ENCODE peak calls at places on chromosomes 1 and 21, in six cellular contexts. One of them, this sample, is unnamed.

GRCh38 chr1:185917646-185918045 is 183.5 kb downstream of the HMCN1 start:
- DNase-seq in HepG2: no peak
- DNase-seq in NB4: peak
- DNase-seq in K562: no peak
- DNase-seq in endothelial cell of umbilical vein: peak
- DNase-seq in GM12878: no peak
- DNase-seq in this sample: no peak

GRCh38 chr1:109307363-109308021 is 681 bp upstream of the MYBPHL start:
- DNase-seq in endothelial cell of umbilical vein: no peak
- DNase-seq in NB4: peak
- DNase-seq in K562: peak
- DNase-seq in GM12878: no peak
- DNase-seq in HepG2: peak
- DNase-seq in this sample: no peak

GRCh38 chr21:45146301-45146700 is 71.9 kb downstream of the ADARB1 start:
- DNase-seq in GM12878: no peak
- DNase-seq in K562: no peak
- DNase-seq in NB4: no peak
- DNase-seq in HepG2: no peak
- DNase-seq in endothelial cell of umbilical vein: no peak
- DNase-seq in this sample: no peak

GRCh38 chr1:241985787-241986186 is 13.1 kb downstream of the MAP1LC3C start:
- DNase-seq in GM12878: no peak
- DNase-seq in endothelial cell of umbilical vein: peak
- DNase-seq in NB4: peak
- DNase-seq in K562: peak
- DNase-seq in HepG2: peak
- DNase-seq in this sample: peak

GRCh38 chr1:106465666-106466065 is 590.8 kb upstream of the PRMT6 start:
- DNase-seq in K562: no peak
- DNase-seq in NB4: no peak
- DNase-seq in HepG2: no peak
- DNase-seq in GM12878: no peak
- DNase-seq in endothelial cell of umbilical vein: no peak
- DNase-seq in this sample: no peak

GRCh38 chr1:32743380-32744062 is 41.0 kb upstream of the SYNC start:
- DNase-seq in NB4: no peak
- DNase-seq in HepG2: no peak
- DNase-seq in endothelial cell of umbilical vein: peak
- DNase-seq in K562: no peak
- DNase-seq in GM12878: no peak
- DNase-seq in this sample: no peak

GRCh38 chr1:16342331-16343062 is 9.8 kb downstream of the FBXO42 start:
- DNase-seq in NB4: peak
- DNase-seq in GM12878: no peak
- DNase-seq in HepG2: no peak
- DNase-seq in K562: peak
- DNase-seq in endothelial cell of umbilical vein: no peak
- DNase-seq in this sample: no peak

GRCh38 chr1:145846191-145846590 is 761 bp downstream of the NUDT17 start:
- DNase-seq in HepG2: peak
- DNase-seq in GM12878: no peak
- DNase-seq in K562: peak
- DNase-seq in NB4: peak
- DNase-seq in endothelial cell of umbilical vein: peak
- DNase-seq in this sample: peak

GRCh38 chr1:1435094-1435903 is at the start of gene VWA1:
- DNase-seq in K562: peak
- DNase-seq in HepG2: no peak
- DNase-seq in GM12878: no peak
- DNase-seq in endothelial cell of umbilical vein: peak
- DNase-seq in NB4: no peak
- DNase-seq in this sample: no peak

GRCh38 chr1:214637722-214638473 is 34.9 kb downstream of the CENPF start:
- DNase-seq in endothelial cell of umbilical vein: peak
- DNase-seq in HepG2: peak
- DNase-seq in NB4: peak
- DNase-seq in GM12878: no peak
- DNase-seq in K562: no peak
- DNase-seq in this sample: peak

GRCh38 chr1:29623501-29623900 is 387.2 kb downstream of the PTPRU start:
- DNase-seq in endothelial cell of umbilical vein: no peak
- DNase-seq in NB4: no peak
- DNase-seq in GM12878: no peak
- DNase-seq in HepG2: no peak
- DNase-seq in K562: no peak
- DNase-seq in this sample: no peak

GRCh38 chr1:109201123-109201703 is 12.5 kb upstream of the SARS1 start:
- DNase-seq in GM12878: no peak
- DNase-seq in HepG2: peak
- DNase-seq in endothelial cell of umbilical vein: peak
- DNase-seq in K562: peak
- DNase-seq in NB4: peak
- DNase-seq in this sample: peak

GRCh38 chr1:34597877-34598514 is 156.9 kb upstream of the GJB5 start:
- DNase-seq in GM12878: peak
- DNase-seq in NB4: peak
- DNase-seq in endothelial cell of umbilical vein: peak
- DNase-seq in K562: peak
- DNase-seq in HepG2: peak
- DNase-seq in this sample: peak

GRCh38 chr1:2987773-2988172 is 33.5 kb upstream of the ACTRT2 start:
- DNase-seq in NB4: no peak
- DNase-seq in HepG2: no peak
- DNase-seq in endothelial cell of umbilical vein: no peak
- DNase-seq in K562: no peak
- DNase-seq in GM12878: no peak
- DNase-seq in this sample: no peak

GRCh38 chr1:28565040-28565439 is 12.2 kb downstream of the TRNAU1AP start:
- DNase-seq in HepG2: no peak
- DNase-seq in GM12878: no peak
- DNase-seq in endothelial cell of umbilical vein: no peak
- DNase-seq in NB4: no peak
- DNase-seq in K562: no peak
- DNase-seq in this sample: no peak

GRCh38 chr1:1796466-1796865 is 18.2 kb upstream of the NADK start:
- DNase-seq in endothelial cell of umbilical vein: no peak
- DNase-seq in GM12878: no peak
- DNase-seq in NB4: peak
- DNase-seq in K562: no peak
- DNase-seq in HepG2: no peak
- DNase-seq in this sample: no peak

GRCh38 chr1:203366476-203366875 is 15.6 kb upstream of the FMOD start:
- DNase-seq in K562: no peak
- DNase-seq in NB4: no peak
- DNase-seq in endothelial cell of umbilical vein: no peak
- DNase-seq in HepG2: no peak
- DNase-seq in GM12878: no peak
- DNase-seq in this sample: no peak

GRCh38 chr1:203371288-203371687 is 20.4 kb upstream of the FMOD start:
- DNase-seq in endothelial cell of umbilical vein: no peak
- DNase-seq in K562: no peak
- DNase-seq in HepG2: no peak
- DNase-seq in GM12878: no peak
- DNase-seq in NB4: no peak
- DNase-seq in this sample: no peak

GRCh38 chr1:203367051-203367450 is 16.1 kb upstream of the FMOD start:
- DNase-seq in HepG2: no peak
- DNase-seq in NB4: no peak
- DNase-seq in GM12878: no peak
- DNase-seq in K562: no peak
- DNase-seq in endothelial cell of umbilical vein: no peak
- DNase-seq in this sample: no peak

GRCh38 chr1:203369666-203370065 is 18.7 kb upstream of the FMOD start:
- DNase-seq in HepG2: no peak
- DNase-seq in GM12878: no peak
- DNase-seq in K562: no peak
- DNase-seq in endothelial cell of umbilical vein: no peak
- DNase-seq in NB4: peak
- DNase-seq in this sample: no peak

DNA sequence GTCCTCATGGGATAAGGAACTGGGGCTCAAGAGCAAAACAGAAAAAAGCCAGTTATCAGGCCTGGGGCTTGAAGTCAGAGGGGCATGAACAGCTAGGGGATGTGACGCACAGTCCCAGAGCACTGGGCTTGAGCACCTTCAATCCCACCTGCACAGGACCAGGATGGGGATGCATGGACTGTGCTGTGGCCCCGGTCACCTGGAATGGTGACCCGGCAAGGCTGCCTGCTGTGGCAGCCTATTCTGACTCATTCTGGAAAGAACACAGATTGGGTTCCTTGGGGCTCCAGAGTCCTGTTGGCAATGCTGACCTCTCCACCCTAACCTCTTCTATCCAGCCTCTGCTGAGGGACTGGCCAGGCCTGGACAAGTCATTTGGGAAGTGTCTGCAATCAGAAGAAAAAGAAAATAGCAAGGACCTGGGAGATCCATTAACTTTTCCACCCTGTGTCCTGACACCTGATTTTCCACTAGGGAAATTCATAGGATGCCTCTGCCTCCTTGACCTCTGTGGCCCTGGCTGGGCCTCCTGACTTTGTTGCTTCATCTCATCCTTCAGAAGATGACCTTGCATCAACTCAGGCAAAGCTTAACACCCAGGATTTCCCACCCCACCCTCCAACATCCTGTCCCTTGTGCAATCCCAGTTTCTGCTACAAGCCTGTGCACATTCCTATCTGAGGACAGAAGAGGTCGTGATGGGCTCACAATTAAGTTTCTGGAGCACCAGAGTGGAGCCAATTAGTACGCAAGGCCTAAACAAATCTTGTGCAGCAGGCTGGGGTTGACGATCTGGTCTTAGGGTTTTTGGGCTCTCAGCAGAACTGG is 17.9 kb upstream of the FMOD start:
- DNase-seq in endothelial cell of umbilical vein: peak
- DNase-seq in NB4: peak
- DNase-seq in K562: no peak
- DNase-seq in GM12878: no peak
- DNase-seq in HepG2: no peak
- DNase-seq in this sample: no peak
- TF ChIP-seq MYC in endothelial cell of umbilical vein: no peak
- TF ChIP-seq MYC in NB4: no peak
- TF ChIP-seq MYC in K562: no peak
- TF ChIP-seq MYC in GM12878: no peak
- TF ChIP-seq MYC in HepG2: no peak
- TF ChIP-seq MYC in this sample: no peak

DNA sequence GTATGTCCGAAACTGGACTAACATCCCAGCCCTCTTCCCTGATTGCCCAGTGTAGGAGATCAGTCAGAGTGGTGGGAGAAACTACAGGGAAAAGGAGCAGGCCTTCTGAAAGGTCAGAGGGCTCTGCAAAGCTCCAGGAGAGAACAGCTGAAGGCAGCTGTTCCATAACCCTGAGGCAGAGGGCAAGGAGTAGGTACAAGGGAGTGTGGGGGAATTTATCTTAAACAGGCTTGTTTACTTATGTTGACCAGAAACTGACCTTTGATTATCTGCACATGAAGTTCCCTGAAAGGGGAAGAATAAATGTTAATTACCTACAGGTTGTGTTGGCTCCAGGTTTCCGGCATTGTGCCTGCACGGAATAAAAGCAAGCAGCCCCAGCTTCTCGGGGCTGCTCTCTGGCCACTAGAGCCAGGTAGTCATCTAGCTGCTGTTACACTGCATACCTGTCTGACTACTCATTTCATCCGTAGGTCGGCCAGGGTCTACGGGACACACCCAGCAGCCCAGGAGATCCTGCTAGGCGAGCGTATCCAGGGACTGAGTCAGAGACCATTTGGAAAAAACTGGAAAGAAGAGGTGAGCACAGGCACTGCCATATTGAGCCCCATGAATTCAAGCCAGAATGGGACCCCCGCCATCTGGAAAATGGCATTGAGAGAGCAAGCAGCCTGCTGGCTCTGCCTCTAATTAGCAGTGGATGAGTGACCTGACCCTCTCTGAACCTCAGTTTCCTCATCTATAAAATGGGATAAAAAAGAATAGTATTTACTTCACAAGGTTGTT is 14.9 kb upstream of the PAQR7 start:
- DNase-seq in NB4: no peak
- DNase-seq in K562: no peak
- DNase-seq in GM12878: no peak
- DNase-seq in endothelial cell of umbilical vein: no peak
- DNase-seq in HepG2: peak
- DNase-seq in this sample: peak
- TF ChIP-seq MYC in NB4: no peak
- TF ChIP-seq MYC in K562: no peak
- TF ChIP-seq MYC in GM12878: no peak
- TF ChIP-seq MYC in endothelial cell of umbilical vein: no peak
- TF ChIP-seq MYC in HepG2: no peak
- TF ChIP-seq MYC in this sample: no peak

DNA sequence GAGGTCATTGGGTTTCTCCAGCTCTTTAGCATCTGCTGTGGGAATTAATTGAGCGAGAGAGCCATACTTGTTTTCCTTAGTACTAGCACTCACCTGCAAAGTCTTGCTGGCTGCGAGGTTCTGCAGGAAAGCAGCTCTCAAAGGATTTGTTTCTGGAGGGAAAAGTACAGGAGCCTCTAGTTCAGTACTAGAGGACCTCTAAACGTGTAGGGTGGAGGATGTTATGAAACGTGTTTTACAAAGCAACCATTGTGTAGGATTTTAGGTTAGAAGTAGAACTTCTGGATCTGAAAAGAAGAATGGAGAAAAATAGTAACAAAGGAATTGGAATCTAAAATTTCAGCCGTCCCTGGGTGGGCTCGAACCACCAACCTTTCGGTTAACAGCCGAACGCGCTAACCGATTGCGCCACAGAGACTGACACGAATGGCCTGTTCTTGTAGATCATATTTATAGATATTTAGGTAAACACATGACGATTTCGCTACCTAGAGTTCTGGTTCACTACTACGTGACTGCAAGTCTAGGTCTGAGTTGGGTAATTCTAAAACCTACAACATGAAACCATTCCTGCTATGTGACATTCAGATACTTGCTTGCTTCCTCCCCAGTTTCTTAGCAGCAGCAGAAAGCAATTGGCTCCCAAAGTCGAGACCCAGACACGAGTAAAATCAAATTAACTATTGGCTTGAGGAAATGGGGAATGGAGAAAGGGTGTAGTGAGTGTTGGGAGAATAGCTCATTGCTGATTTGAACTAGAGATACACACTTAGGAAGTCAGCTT is 60.2 kb upstream of the CFAP126 start:
- DNase-seq in endothelial cell of umbilical vein: peak
- DNase-seq in K562: peak
- DNase-seq in HepG2: peak
- DNase-seq in GM12878: peak
- DNase-seq in NB4: peak
- DNase-seq in this sample: peak
- TF ChIP-seq MYC in endothelial cell of umbilical vein: no peak
- TF ChIP-seq MYC in K562: no peak
- TF ChIP-seq MYC in HepG2: no peak
- TF ChIP-seq MYC in GM12878: no peak
- TF ChIP-seq MYC in NB4: no peak
- TF ChIP-seq MYC in this sample: no peak

DNA sequence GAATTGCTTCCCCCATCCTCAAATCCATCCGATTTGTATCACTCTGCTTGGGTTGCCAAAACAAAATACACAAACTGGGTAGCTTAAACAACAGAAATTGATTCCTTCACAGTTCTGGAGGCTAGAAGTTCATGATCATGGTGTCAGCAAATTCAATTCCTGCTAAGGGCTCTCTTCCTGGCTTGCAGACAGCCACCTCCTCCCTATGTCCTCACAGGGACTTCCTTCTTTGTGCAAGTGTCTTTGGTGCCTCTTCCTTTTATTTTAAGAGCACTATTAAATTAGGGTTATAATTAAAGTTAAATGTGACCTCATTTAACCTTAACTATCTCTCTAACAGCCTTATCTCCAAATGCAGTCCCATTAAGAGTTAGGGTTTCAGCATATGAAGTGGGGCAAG is 112.8 kb downstream of the PLPP3 start:
- DNase-seq in HepG2: no peak
- DNase-seq in K562: no peak
- DNase-seq in GM12878: no peak
- DNase-seq in NB4: no peak
- DNase-seq in endothelial cell of umbilical vein: no peak
- DNase-seq in this sample: no peak
- TF ChIP-seq MYC in HepG2: no peak
- TF ChIP-seq MYC in K562: no peak
- TF ChIP-seq MYC in GM12878: no peak
- TF ChIP-seq MYC in NB4: no peak
- TF ChIP-seq MYC in endothelial cell of umbilical vein: no peak
- TF ChIP-seq MYC in this sample: no peak

This sample was measured in A549.